ENCODE peak calls at places on chromosomes 16 and 17, in ten cellular contexts. F, U, T, Y, E, N, V, I, C and K are unnamed samples.

GRCh38 chr17:82948081-82948511 is 108.3 kb upstream of the ZNF750 start:
- DNase-seq in U (no peak), I (no peak), C (peak), N (peak), F (no peak), V (no peak), T (no peak), Y (peak), E (peak), K (no peak)

GRCh38 chr16:75494696-75495601 is at the start of gene CHST6:
- DNase-seq in N (peak), U (no peak), C (no peak), E (peak), F (no peak), T (peak), I (no peak), V (peak), Y (no peak), K (no peak)

GRCh38 chr17:33266116-33266515 is 27.0 kb downstream of the ASIC2 start:
- DNase-seq in N (no peak), E (no peak), T (no peak), U (no peak), I (no peak), C (no peak), F (no peak), V (no peak), Y (no peak), K (no peak)

GRCh38 chr16:69563605-69564580 is 1.9 kb upstream of the NFAT5 start:
- DNase-seq in I (no peak), U (no peak), F (no peak), N (no peak), E (no peak), V (peak), Y (no peak), C (no peak), T (peak), K (no peak)

GRCh38 chr17:30363715-30364202 is 15.0 kb upstream of the CPD start:
- DNase-seq in N (peak), Y (no peak), E (peak), T (no peak), F (no peak), U (no peak), V (peak), C (no peak), I (no peak), K (no peak)

GRCh38 chr17:74736423-74737298 is at the start of gene RAB37:
- DNase-seq in N (peak), V (peak), E (peak), F (no peak), I (no peak), U (no peak), Y (no peak), T (peak), C (no peak), K (no peak)

GRCh38 chr16:53207810-53208752 is 153.3 kb downstream of the CHD9 start:
- DNase-seq in E (no peak), Y (peak), U (peak), N (peak), V (peak), T (peak), I (peak), C (no peak), F (no peak), K (no peak)

GRCh38 chr16:27495191-27495590 is 54.5 kb downstream of the GTF3C1 start:
- DNase-seq in N (no peak), E (no peak), Y (peak), I (no peak), V (no peak), F (no peak), U (no peak), T (no peak), C (no peak), K (peak)

GRCh38 chr17:73667184-73667959 is 23.1 kb upstream of the SDK2 start:
- DNase-seq in V (peak), Y (no peak), T (no peak), F (no peak), C (peak), U (no peak), I (no peak), N (no peak), E (no peak), K (peak)

GRCh38 chr16:1932050-1933028 is 10.7 kb downstream of the MSRB1 start:
- DNase-seq in Y (no peak), V (no peak), C (no peak), U (no peak), E (peak), T (peak), I (no peak), N (peak), F (no peak), K (no peak)

GRCh38 chr17:82782657-82783207 is 30.9 kb downstream of the TBCD start:
- DNase-seq in F (no peak), C (no peak), Y (no peak), V (no peak), U (no peak), T (no peak), E (no peak), I (no peak), N (no peak), K (no peak)

GRCh38 chr16:69017036-69017783 is 88.2 kb upstream of the HAS3 start:
- DNase-seq in C (no peak), I (peak), T (peak), Y (no peak), U (no peak), N (no peak), F (no peak), V (peak), E (no peak), K (no peak)

GRCh38 chr17:47267354-47267828 is 13.8 kb downstream of the ITGB3 start:
- DNase-seq in T (peak), F (no peak), C (no peak), V (no peak), E (no peak), N (no peak), I (peak), U (no peak), Y (no peak), K (no peak)

GRCh38 chr17:49676276-49676868 is 1.5 kb downstream of the SPOP start:
- DNase-seq in U (no peak), C (no peak), I (no peak), N (peak), Y (no peak), V (peak), F (no peak), T (no peak), E (no peak), K (no peak)

GRCh38 chr17:65401581-65401980 is 159.9 kb downstream of the AXIN2 start:
- DNase-seq in V (no peak), I (no peak), T (no peak), Y (no peak), N (no peak), U (no peak), E (no peak), C (no peak), F (no peak), K (no peak)

GRCh38 chr16:68233085-68233834 is 2.7 kb downstream of the ESRP2 start:
- DNase-seq in E (no peak), C (no peak), T (no peak), F (no peak), N (no peak), Y (no peak), V (no peak), U (no peak), I (no peak), K (no peak)

GRCh38 chr17:69732272-69732671 is 317.8 kb downstream of the MAP2K6 start:
- DNase-seq in U (no peak), C (no peak), N (no peak), F (no peak), Y (no peak), E (no peak), V (no peak), T (no peak), I (no peak), K (no peak)

GRCh38 chr17:55795098-55795497 is 44.2 kb downstream of the PCTP start:
- DNase-seq in Y (no peak), T (no peak), U (no peak), I (no peak), V (no peak), C (no peak), N (no peak), E (no peak), F (no peak), K (no peak)

GRCh38 chr17:29019475-29020181 is 13.8 kb upstream of the SEZ6 start:
- DNase-seq in F (no peak), I (no peak), C (no peak), V (no peak), E (no peak), T (no peak), N (peak), U (no peak), Y (no peak), K (no peak)

GRCh38 chr17:77313831-77314230 is 173.1 kb downstream of the SEC14L1 start:
- DNase-seq in F (no peak), I (no peak), N (peak), V (no peak), E (peak), C (peak), Y (no peak), T (no peak), U (no peak), K (no peak)

GRCh38 chr17:2700491-2701141 is 10.9 kb downstream of the CLUH start:
- DNase-seq in F (no peak), T (no peak), N (no peak), I (no peak), V (no peak), U (no peak), C (peak), Y (peak), E (peak), K (peak)

GRCh38 chr16:78990309-78990701 is 610.2 kb downstream of the MAF start:
- DNase-seq in U (no peak), Y (no peak), N (no peak), V (no peak), I (no peak), E (no peak), F (no peak), T (no peak), C (no peak), K (no peak)

GRCh38 chr17:59845595-59846390 is 47.0 kb downstream of the TUBD1 start:
- DNase-seq in V (peak), N (peak), C (peak), I (no peak), T (peak), F (no peak), Y (no peak), U (peak), E (peak), K (no peak)

GRCh38 chr16:80347900-80348299 is 192.9 kb upstream of the DYNLRB2 start:
- DNase-seq in I (no peak), E (peak), F (no peak), V (no peak), U (peak), Y (peak), T (no peak), C (no peak), N (no peak), K (peak)

GRCh38 chr17:43372273-43372911 is 26.4 kb upstream of the ARL4D start:
- DNase-seq in N (peak), F (no peak), E (peak), T (no peak), I (no peak), V (peak), Y (peak), U (no peak), C (no peak), K (no peak)

GRCh38 chr16:1830213-1830612 is 3.2 kb downstream of the FAHD1 start:
- DNase-seq in E (peak), C (no peak), F (no peak), V (no peak), N (peak), Y (no peak), U (no peak), T (no peak), I (no peak), K (no peak)

GRCh38 chr16:22813223-22813945 is 578 bp upstream of the HS3ST2 start:
- DNase-seq in E (peak), F (no peak), N (peak), I (no peak), C (peak), U (peak), V (peak), T (no peak), Y (no peak), K (no peak)

GRCh38 chr16:48637039-48637438 is 27.1 kb upstream of the N4BP1 start:
- DNase-seq in V (no peak), N (no peak), F (no peak), U (no peak), I (no peak), C (peak), T (no peak), Y (no peak), E (no peak), K (no peak)

GRCh38 chr16:48531011-48531962 is 78.7 kb downstream of the N4BP1 start:
- DNase-seq in E (no peak), F (peak), I (no peak), T (no peak), C (no peak), V (no peak), U (no peak), Y (peak), N (no peak), K (peak)

GRCh38 chr17:77315551-77316190 is 174.9 kb downstream of the SEC14L1 start:
- DNase-seq in V (no peak), U (no peak), F (no peak), N (peak), I (no peak), E (peak), T (no peak), C (peak), Y (no peak), K (no peak)

GRCh38 chr17:9670596-9670995 is 25.3 kb downstream of the USP43 start:
- DNase-seq in E (no peak), U (no peak), C (peak), N (no peak), Y (no peak), V (no peak), I (no peak), F (no peak), T (no peak), K (no peak)

GRCh38 chr16:54591816-54592246 is 305.2 kb upstream of the IRX3 start:
- DNase-seq in N (no peak), U (no peak), V (no peak), Y (no peak), T (no peak), C (no peak), I (no peak), F (peak), E (no peak), K (no peak)

GRCh38 chr16:525520-526180 is 1.9 kb upstream of the CAPN15 start:
- DNase-seq in I (peak), C (no peak), E (no peak), V (peak), Y (no peak), N (no peak), T (peak), F (no peak), U (no peak), K (no peak)

GRCh38 chr16:66977341-66978113 is 10.9 kb upstream of the CES4A start:
- DNase-seq in V (peak), E (peak), Y (peak), C (peak), N (peak), U (peak), F (no peak), I (peak), T (peak), K (peak)
- TF ChIP-seq POLR2A in V (no peak), E (no peak), Y (no peak), C (no peak), N (peak), U (no peak), F (no peak), I (no peak), T (no peak), K (no peak)

GRCh38 chr16:49857423-49858181 is 1.7 kb upstream of the ZNF423 start:
- DNase-seq in E (peak), T (peak), U (no peak), I (peak), N (peak), F (no peak), C (no peak), Y (peak), V (peak), K (no peak)

GRCh38 chr16:49859139-49859947 is 3.4 kb upstream of the ZNF423 start:
- DNase-seq in E (peak), F (no peak), Y (peak), I (no peak), U (no peak), C (peak), T (no peak), V (peak), N (peak), K (no peak)

GRCh38 chr16:49856741-49857330 is 924 bp upstream of the ZNF423 start:
- DNase-seq in N (peak), C (peak), U (peak), Y (peak), I (peak), T (peak), E (peak), F (no peak), V (peak), K (peak)

GRCh38 chr16:49860593-49860992 is 4.7 kb upstream of the ZNF423 start:
- DNase-seq in V (no peak), C (no peak), Y (no peak), E (no peak), F (no peak), U (no peak), N (no peak), I (no peak), T (no peak), K (no peak)

DNA sequence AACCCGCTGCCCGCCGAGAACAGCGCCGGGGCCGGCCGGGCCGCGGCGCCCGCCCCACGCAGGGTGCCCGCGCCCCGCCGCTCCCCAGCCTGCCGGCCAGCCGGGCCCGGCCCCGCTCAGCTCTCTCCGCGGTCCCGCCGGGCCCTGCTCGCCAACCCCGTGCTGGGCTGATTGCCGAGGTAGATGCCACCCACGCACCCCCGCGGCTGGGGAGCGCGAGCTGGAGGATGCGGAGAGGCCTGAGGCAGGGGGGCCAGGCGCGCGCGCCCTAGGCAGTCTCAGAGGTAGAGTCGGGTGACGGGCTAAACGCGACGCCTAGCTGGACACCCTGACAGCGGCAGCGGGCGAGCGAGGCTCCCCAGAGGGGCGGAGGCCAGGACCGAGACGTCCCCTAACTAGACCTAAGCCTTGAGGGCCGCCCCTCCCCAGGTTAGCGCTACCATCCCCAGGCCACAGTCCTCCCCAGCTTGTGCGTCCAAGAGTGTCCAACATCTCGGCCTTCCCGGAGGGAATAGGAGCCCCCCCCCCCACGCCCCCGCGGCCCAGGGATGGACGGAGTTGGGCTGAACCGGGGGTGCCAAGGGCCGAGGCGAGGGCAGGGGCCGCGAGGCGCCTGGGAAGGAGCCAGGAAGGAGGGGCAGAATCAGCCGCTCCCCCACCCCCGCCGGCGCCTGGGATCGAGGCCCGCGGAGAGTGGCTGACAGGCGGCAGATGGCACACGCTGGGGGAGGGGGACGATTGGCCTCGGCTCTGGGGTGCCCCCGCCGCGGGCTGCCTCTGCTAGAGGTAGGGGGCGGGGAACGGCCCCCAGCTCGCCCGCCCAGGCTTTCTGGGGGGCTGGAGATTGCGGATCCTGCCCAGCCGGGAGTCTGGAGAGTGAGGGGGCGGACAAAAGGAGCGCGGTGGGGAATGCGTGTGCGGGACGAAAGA is 2.6 kb upstream of the ZNF423 start:
- DNase-seq in V (peak), N (peak), E (peak), T (peak), F (no peak), U (no peak), I (no peak), Y (peak), C (peak), K (no peak)
- TF ChIP-seq POLR2A in V (no peak), N (peak), E (no peak), T (no peak), F (no peak), U (no peak), I (no peak), Y (no peak), C (no peak), K (no peak)

DNA sequence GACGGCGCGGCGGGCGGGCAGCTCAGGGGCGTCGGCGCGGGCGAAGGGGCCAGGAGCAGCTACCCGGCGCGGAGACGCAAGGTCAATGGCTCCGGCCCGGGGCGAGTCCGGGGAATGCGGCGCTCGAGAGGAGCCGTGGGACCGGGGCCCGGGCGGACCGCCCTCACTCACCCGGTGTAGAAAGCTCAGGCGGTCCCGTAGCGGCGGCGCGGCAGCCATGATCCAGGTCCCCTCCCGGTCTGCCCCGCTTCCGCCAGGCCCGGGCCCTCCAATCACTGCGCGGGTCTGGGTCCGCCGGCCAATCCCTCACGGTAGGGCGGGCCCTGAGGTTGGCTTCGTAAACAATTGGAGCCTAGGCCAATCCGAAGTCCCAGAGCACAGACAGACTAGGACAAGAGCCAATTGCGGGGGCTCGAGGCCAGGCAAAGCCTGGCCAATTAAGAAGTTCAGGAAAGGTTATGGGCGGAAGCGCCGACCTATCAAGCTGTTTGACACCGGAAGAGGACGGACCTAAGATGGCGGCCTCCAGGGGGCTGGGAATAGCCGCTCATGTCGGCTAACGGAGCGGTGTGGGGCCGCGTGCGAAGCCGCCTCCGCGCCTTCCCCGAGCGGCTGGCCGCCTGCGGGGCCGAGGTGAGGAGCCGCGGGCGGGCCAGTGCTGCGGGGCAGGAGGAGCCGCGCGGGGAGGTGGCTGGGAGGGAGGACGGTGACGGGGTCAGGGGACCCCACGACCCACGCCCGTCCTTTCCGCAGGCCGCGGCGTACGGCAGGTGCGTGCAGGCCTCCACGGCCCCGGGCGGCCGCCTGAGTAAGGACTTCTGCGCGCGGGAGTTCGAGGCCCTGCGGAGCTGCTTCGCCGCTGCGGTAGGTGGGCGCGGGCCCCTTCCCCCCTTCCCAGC is at the start of the genes NDUFAF8 and TEPSIN:
- DNase-seq in Y (peak), I (peak), C (peak), V (peak), T (peak), U (peak), F (peak), N (peak), E (peak), K (peak)
- TF ChIP-seq POLR2A in Y (peak), I (peak), C (no peak), V (no peak), T (peak), U (peak), F (no peak), N (peak), E (peak), K (no peak)

DNA sequence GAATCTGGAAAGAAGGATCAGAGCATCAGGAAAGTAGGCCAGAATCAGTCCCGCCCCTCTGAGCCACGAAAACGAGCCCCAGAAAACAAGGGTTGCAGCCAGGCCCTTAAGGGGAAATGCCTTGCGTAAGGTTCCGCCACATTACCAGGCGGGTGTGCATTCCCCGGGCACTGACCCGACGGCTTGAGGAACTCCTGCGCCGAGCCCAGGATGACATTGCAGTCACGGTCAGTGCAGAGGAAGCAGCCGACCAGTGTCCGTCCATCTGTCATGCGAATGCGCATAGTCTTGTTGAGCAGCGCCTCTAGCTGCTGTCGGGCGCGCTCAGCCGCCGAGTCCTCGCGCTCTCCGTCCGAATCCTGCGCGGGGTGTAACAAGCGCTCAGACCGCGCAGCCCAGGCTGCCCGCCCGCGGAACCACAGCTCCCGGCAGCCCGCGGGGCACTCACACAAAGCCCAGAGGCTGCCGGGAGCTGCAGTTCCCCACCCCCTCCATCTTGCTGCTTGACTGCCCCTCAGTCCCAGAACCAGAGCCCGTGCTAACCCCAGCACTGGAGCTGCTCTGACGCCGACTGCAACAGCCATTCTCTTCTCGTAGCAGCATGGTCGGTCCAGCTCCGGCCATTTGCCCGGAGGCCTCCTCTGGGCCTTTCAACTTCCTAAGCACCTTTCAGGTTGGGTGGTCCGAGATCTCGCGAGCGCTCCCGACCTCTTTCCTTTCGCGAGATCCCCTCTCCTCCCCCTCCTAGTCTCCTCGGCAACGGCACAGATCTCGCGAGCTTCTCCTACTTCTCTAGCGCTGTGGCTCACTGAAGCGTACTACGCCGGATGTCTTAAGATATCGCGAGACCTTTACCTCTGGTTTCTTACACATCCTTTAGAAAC is at the start of gene NAA38:
- DNase-seq in Y (peak), E (peak), C (peak), U (peak), I (peak), V (peak), N (peak), F (peak), T (peak), K (peak)
- TF ChIP-seq POLR2A in Y (no peak), E (peak), C (no peak), U (peak), I (peak), V (peak), N (peak), F (no peak), T (peak), K (peak)